ENCODE peak calls at places on chromosomes 16 and 17, in four cellular contexts. E is AG10803, N is colonic mucosa, Q is GM12865. B is an unnamed sample.
A peak's percentile ranks its signal among the peaks of the same experiment; 100 is the strongest.

GRCh38 chr17:40378966-40379365 is 14.4 kb upstream of the GJD3 start:
- DNase-seq in E (peak; percentile 12), Q (no peak), N (no peak), B (no peak)

GRCh38 chr16:26642047-26642664 is 424.6 kb upstream of the C16orf82 start:
- DNase-seq in E (no peak), Q (no peak), N (no peak), B (no peak)

GRCh38 chr16:73956592-73957495 is 339.8 kb upstream of the PSMD7 start:
- DNase-seq in E (peak; percentile 66), N (peak; percentile 62), Q (peak; percentile 54), B (peak; percentile 71)

GRCh38 chr16:23877107-23878070 is 41.6 kb downstream of the PRKCB start:
- DNase-seq in E (no peak), N (no peak), Q (peak; percentile 41), B (no peak)

GRCh38 chr16:8866884-8867482 is 1.8 kb downstream of the CARHSP1 start:
- DNase-seq in Q (no peak), E (no peak), N (no peak), B (no peak)

GRCh38 chr16:27321013-27321960 is 7.5 kb downstream of the IL4R start:
- DNase-seq in Q (no peak), E (peak; percentile 43), N (no peak), B (peak; percentile 53)

GRCh38 chr17:43521389-43521788 is 24.8 kb downstream of the ETV4 start:
- DNase-seq in Q (no peak), E (no peak), N (no peak), B (no peak)

GRCh38 chr16:19348578-19349315 is 63.2 kb downstream of the CLEC19A start:
- DNase-seq in Q (no peak), N (no peak), E (no peak), B (no peak)

GRCh38 chr16:70402916-70403659 is 35.8 kb downstream of the ST3GAL2 start:
- DNase-seq in Q (no peak), N (no peak), E (peak; percentile 38), B (peak; percentile 72)

GRCh38 chr16:73036074-73036826 is 11.7 kb downstream of the ZFHX3 start:
- DNase-seq in E (no peak), Q (peak; percentile 91), N (no peak), B (no peak)

GRCh38 chr17:8151120-8151640 is 1.0 kb downstream of the PER1 start:
- DNase-seq in E (peak; percentile 90), N (peak; percentile 87), Q (peak; percentile 93), B (peak; percentile 96)

GRCh38 chr17:45005700-45006099 is 37.6 kb upstream of the C1QL1 start:
- DNase-seq in N (no peak), E (no peak), Q (no peak), B (no peak)

GRCh38 chr16:55058576-55058975 is 127.9 kb downstream of the IRX5 start:
- DNase-seq in Q (no peak), E (no peak), N (no peak), B (no peak)

GRCh38 chr17:78142113-78142861 is 3.9 kb upstream of the C17orf99 start:
- DNase-seq in E (peak; percentile 13), N (peak; percentile 86), Q (no peak), B (peak; percentile 17)

GRCh38 chr16:84603115-84603816 is 14.6 kb downstream of the COTL1 start:
- DNase-seq in Q (no peak), N (peak; percentile 60), E (peak; percentile 97), B (peak; percentile 97)

GRCh38 chr16:23345237-23345636 is 43.1 kb downstream of the SCNN1B start:
- DNase-seq in E (no peak), Q (no peak), N (no peak), B (no peak)

GRCh38 chr17:61442878-61443474 is 9.2 kb upstream of the TBX4 start:
- DNase-seq in Q (no peak), E (no peak), N (no peak), B (no peak)

GRCh38 chr16:21150375-21151001 is at the start of gene DNAH3:
- DNase-seq in Q (no peak), E (no peak), N (no peak), B (no peak)

GRCh38 chr17:64358261-64358788 is 32.3 kb downstream of the PECAM1 start:
- DNase-seq in N (no peak), E (peak; percentile 50), Q (no peak), B (no peak)

GRCh38 chr16:9338510-9338909 is 247.1 kb downstream of the HAPSTR1 start:
- DNase-seq in E (no peak), Q (no peak), N (no peak), B (no peak)

GRCh38 chr16:83137894-83138293 is 511.1 kb downstream of the CDH13 start:
- DNase-seq in N (no peak), E (peak; percentile 72), Q (no peak), B (no peak)

GRCh38 chr17:79087428-79088143 is 13.0 kb downstream of the ENGASE start:
- DNase-seq in N (peak; percentile 78), E (peak; percentile 33), Q (peak; percentile 62), B (peak; percentile 60)

GRCh38 chr17:64259922-64260321 is 3.1 kb downstream of the TEX2 start:
- DNase-seq in N (peak; percentile 23), Q (no peak), E (peak; percentile 81), B (peak; percentile 79)

GRCh38 chr17:27893834-27894503 is 804 bp upstream of the LYRM9 start:
- DNase-seq in Q (no peak), N (no peak), E (no peak), B (no peak)
- H3K4me3 ChIP-seq in Q (no peak overlapping the region), N (no peak overlapping the region), E (no peak overlapping the region), B (no peak overlapping the region)

DNA sequence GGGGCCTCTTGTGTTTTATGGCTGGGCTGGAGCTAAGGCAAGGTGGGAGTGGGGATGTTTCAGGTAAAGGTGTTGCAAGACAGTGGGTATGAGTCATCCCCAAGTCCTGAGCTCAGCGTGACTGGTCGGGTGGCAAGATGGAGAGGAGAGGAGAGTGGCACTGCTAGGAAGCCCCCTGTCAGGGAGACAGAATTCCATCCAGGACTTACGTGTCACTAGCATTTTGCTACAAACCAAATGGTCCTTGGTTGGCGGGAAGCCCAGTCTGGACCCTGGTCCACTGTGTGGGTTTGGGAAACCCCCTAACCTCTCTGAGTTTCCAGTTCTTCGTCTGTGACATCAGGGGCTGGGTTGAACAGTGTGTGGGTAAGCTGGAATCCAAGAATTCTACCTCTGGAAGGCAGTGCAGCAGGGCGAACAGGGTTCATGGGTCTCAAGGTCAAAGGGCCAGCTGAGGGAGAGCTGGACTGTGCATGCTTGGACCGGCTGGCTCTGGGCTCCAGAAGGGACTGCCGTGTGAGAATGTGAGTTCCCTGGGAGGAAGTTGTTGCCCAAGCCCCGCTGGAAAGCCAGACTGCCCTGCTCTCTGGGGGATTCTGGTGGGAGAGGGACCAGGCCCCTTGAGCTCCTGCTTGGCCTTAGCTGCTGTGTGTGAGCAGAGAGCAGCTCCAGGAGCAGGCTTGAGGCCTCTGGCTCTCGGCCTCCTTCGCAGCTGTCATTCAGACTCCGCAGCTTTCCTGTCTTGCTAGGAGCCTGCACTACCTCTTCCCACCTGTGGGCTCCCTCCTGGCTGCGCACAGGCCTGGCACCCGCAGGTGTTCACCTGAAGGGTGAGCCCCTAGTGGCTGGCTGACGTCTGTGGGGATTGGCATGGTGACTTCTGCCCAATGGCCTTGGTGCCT is 84.5 kb downstream of the NT5M start:
- DNase-seq in N (peak; percentile 78), Q (peak; percentile 24), E (no peak), B (no peak)
- TF ChIP-seq CTCF in N (peak; percentile 73), Q (peak; percentile 22), E (no peak), B (peak; percentile 28)

GRCh38 chr17:48583708-48584582 is 5.8 kb upstream of the HOXB4 start:
- DNase-seq in Q (no peak), N (no peak), E (peak; percentile 74), B (no peak)

GRCh38 chr17:48586355-48586924 is 3.6 kb downstream of the HOXB3 start:
- DNase-seq in E (no peak), N (no peak), Q (no peak), B (no peak)

GRCh38 chr17:48579738-48580543 is 1.8 kb upstream of the HOXB4 start:
- DNase-seq in E (no peak), N (no peak), Q (no peak), B (no peak)

GRCh38 chr17:48578616-48579560 is 738 bp upstream of the HOXB4 start:
- DNase-seq in E (no peak), Q (no peak), N (no peak), B (no peak)

GRCh38 chr17:48582750-48583069 is 4.6 kb upstream of the HOXB4 start:
- DNase-seq in Q (no peak), N (no peak), E (no peak), B (no peak)
- H3K4me3 ChIP-seq in Q (no peak overlapping the region), N (peak overlapping the region; percentile 39), E (peak overlapping the region; percentile 82), B (peak overlapping the region; percentile 52)

DNA sequence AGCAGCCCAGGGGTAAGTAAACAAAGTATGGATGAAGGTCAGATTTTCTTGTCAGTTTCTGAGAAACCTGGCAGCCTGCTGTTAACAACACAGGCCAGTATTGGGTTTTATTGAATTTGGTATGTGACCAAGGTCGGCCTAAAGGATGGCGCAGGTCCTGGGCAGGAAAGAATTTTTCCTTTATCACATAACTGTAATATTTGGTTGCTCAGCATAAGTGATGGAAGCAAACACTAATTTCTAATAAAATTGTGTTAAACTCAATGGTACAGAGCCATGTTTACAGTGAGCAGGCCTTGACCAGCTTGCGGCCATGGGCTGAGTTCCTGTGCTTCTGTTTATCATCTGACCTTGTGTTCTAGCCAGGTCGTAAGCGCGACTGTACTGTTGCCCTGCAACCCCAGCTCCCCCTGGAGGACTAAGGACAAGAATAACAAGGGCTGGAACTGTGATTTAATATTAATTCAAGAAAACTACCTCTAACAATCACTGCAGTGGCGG is 10.5 kb downstream of the POLDIP2 start:
- DNase-seq in N (no peak), E (no peak), Q (peak; percentile 36), B (no peak)
- TF ChIP-seq CTCF in N (no peak), E (peak; percentile 43), Q (peak; percentile 21), B (peak; percentile 42)

GRCh38 chr16:75266738-75267630 is 15.6 kb upstream of the BCAR1 start:
- DNase-seq in Q (no peak), N (no peak), E (no peak), B (no peak)
- H3K4me3 ChIP-seq in Q (no peak overlapping the region), N (no peak overlapping the region), E (peak overlapping the region; percentile 91), B (no peak overlapping the region)

B was measured in fibroblast of pulmonary artery.